ENCODE peak calls at places on chromosomes 1 and 21, in ten cellular contexts. One of them, this sample, is unnamed.

GRCh38 chr1:154154534-154155181 is at the start of gene NUP210L:
- DNase-seq in body of pancreas: peak; percentile 81
- DNase-seq in lower lobe of right lung: peak; percentile 95
- DNase-seq in brain microvascular endothelial cell: peak; percentile 17
- DNase-seq in testis: peak; percentile 87
- DNase-seq in upper lobe of right lung: peak; percentile 94
- DNase-seq in CD8-positive, alpha-beta T cell: no peak
- DNase-seq in IMR-90: peak; percentile 89
- DNase-seq in astrocyte of the spinal cord: no peak
- DNase-seq in fibroblast of lung: peak; percentile 74
- DNase-seq in this sample: peak; percentile 25

GRCh38 chr1:53943490-53944043 is 1.9 kb downstream of the IFT25 start:
- DNase-seq in body of pancreas: no peak
- DNase-seq in lower lobe of right lung: no peak
- DNase-seq in brain microvascular endothelial cell: no peak
- DNase-seq in testis: no peak
- DNase-seq in upper lobe of right lung: no peak
- DNase-seq in CD8-positive, alpha-beta T cell: no peak
- DNase-seq in IMR-90: no peak
- DNase-seq in astrocyte of the spinal cord: no peak
- DNase-seq in fibroblast of lung: no peak
- DNase-seq in this sample: no peak

GRCh38 chr1:53470155-53470554 is 11.0 kb downstream of the DMRTB1 start:
- DNase-seq in body of pancreas: peak; percentile 74
- DNase-seq in lower lobe of right lung: peak; percentile 66
- DNase-seq in brain microvascular endothelial cell: peak; percentile 69
- DNase-seq in testis: peak; percentile 90
- DNase-seq in upper lobe of right lung: peak; percentile 78
- DNase-seq in CD8-positive, alpha-beta T cell: no peak
- DNase-seq in IMR-90: peak; percentile 58
- DNase-seq in astrocyte of the spinal cord: peak; percentile 78
- DNase-seq in fibroblast of lung: peak; percentile 81
- DNase-seq in this sample: peak; percentile 44

GRCh38 chr1:72281637-72282270 is 585 bp downstream of the NEGR1 start:
- DNase-seq in body of pancreas: no peak
- DNase-seq in lower lobe of right lung: no peak
- DNase-seq in brain microvascular endothelial cell: no peak
- DNase-seq in testis: peak; percentile 38
- DNase-seq in upper lobe of right lung: no peak
- DNase-seq in CD8-positive, alpha-beta T cell: no peak
- DNase-seq in IMR-90: peak; percentile 2
- DNase-seq in astrocyte of the spinal cord: no peak
- DNase-seq in fibroblast of lung: no peak
- DNase-seq in this sample: no peak

GRCh38 chr21:41584603-41585176 is 76.7 kb upstream of the TMPRSS2 start:
- DNase-seq in body of pancreas: no peak
- DNase-seq in lower lobe of right lung: no peak
- DNase-seq in brain microvascular endothelial cell: no peak
- DNase-seq in testis: no peak
- DNase-seq in upper lobe of right lung: peak; percentile 31
- DNase-seq in CD8-positive, alpha-beta T cell: no peak
- DNase-seq in IMR-90: no peak
- DNase-seq in astrocyte of the spinal cord: no peak
- DNase-seq in fibroblast of lung: no peak
- DNase-seq in this sample: no peak

GRCh38 chr1:159341736-159342135 is 39.6 kb downstream of the FCER1A start:
- DNase-seq in body of pancreas: no peak
- DNase-seq in lower lobe of right lung: no peak
- DNase-seq in brain microvascular endothelial cell: no peak
- DNase-seq in testis: no peak
- DNase-seq in upper lobe of right lung: no peak
- DNase-seq in CD8-positive, alpha-beta T cell: no peak
- DNase-seq in IMR-90: no peak
- DNase-seq in astrocyte of the spinal cord: no peak
- DNase-seq in fibroblast of lung: no peak
- DNase-seq in this sample: no peak

GRCh38 chr21:34354836-34355235 is 9.0 kb upstream of the KCNE2 start:
- DNase-seq in body of pancreas: no peak
- DNase-seq in lower lobe of right lung: no peak
- DNase-seq in brain microvascular endothelial cell: no peak
- DNase-seq in testis: no peak
- DNase-seq in upper lobe of right lung: no peak
- DNase-seq in CD8-positive, alpha-beta T cell: no peak
- DNase-seq in IMR-90: no peak
- DNase-seq in astrocyte of the spinal cord: no peak
- DNase-seq in fibroblast of lung: no peak
- DNase-seq in this sample: no peak

GRCh38 chr1:18972991-18973390 is 16.5 kb upstream of the IFFO2 start:
- DNase-seq in body of pancreas: no peak
- DNase-seq in lower lobe of right lung: no peak
- DNase-seq in brain microvascular endothelial cell: no peak
- DNase-seq in testis: no peak
- DNase-seq in upper lobe of right lung: no peak
- DNase-seq in CD8-positive, alpha-beta T cell: no peak
- DNase-seq in IMR-90: peak; percentile 34
- DNase-seq in astrocyte of the spinal cord: no peak
- DNase-seq in fibroblast of lung: no peak
- DNase-seq in this sample: no peak

GRCh38 chr1:19232526-19232851 is 18.8 kb downstream of the EMC1 start:
- DNase-seq in body of pancreas: no peak
- DNase-seq in lower lobe of right lung: no peak
- DNase-seq in brain microvascular endothelial cell: no peak
- DNase-seq in testis: peak; percentile 82
- DNase-seq in upper lobe of right lung: no peak
- DNase-seq in CD8-positive, alpha-beta T cell: no peak
- DNase-seq in IMR-90: peak; percentile 68
- DNase-seq in astrocyte of the spinal cord: peak; percentile 61
- DNase-seq in fibroblast of lung: peak; percentile 76
- DNase-seq in this sample: peak; percentile 50

GRCh38 chr1:71510725-71511124 is 429.9 kb upstream of the ZRANB2 start:
- DNase-seq in body of pancreas: no peak
- DNase-seq in lower lobe of right lung: no peak
- DNase-seq in brain microvascular endothelial cell: no peak
- DNase-seq in testis: no peak
- DNase-seq in upper lobe of right lung: no peak
- DNase-seq in CD8-positive, alpha-beta T cell: no peak
- DNase-seq in IMR-90: no peak
- DNase-seq in astrocyte of the spinal cord: no peak
- DNase-seq in fibroblast of lung: no peak
- DNase-seq in this sample: no peak

GRCh38 chr21:33936221-33937038 is 20.8 kb upstream of the ATP5PO start:
- DNase-seq in body of pancreas: peak; percentile 15
- DNase-seq in lower lobe of right lung: no peak
- DNase-seq in brain microvascular endothelial cell: no peak
- DNase-seq in testis: no peak
- DNase-seq in upper lobe of right lung: no peak
- DNase-seq in CD8-positive, alpha-beta T cell: peak; percentile 53
- DNase-seq in IMR-90: no peak
- DNase-seq in astrocyte of the spinal cord: no peak
- DNase-seq in fibroblast of lung: no peak
- DNase-seq in this sample: peak; percentile 17

GRCh38 chr1:47993356-47993755 is 3.8 kb downstream of the TRABD2B start:
- DNase-seq in body of pancreas: no peak
- DNase-seq in lower lobe of right lung: no peak
- DNase-seq in brain microvascular endothelial cell: no peak
- DNase-seq in testis: no peak
- DNase-seq in upper lobe of right lung: no peak
- DNase-seq in CD8-positive, alpha-beta T cell: no peak
- DNase-seq in IMR-90: no peak
- DNase-seq in astrocyte of the spinal cord: no peak
- DNase-seq in fibroblast of lung: no peak
- DNase-seq in this sample: no peak

DNA sequence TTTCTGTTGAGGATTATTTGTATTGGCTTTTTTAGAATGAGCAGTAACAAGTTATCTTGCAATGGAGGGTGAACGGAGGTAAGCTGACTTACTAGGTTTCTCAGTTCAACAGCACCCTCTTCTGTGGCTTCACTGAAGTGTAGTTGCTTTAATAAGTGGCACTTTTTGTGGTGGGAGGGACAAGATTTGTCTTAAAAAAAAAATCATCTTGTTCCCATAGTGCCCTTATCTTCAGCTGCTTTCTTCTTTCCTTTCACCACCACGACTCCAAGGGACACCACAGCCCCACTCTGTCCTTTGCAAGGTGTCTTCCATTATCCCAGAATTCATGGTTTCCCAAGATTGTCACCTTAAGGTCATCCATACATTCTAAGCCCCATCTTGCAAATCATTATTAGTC is 92.9 kb downstream of the PIGK start:
- DNase-seq in body of pancreas: peak; percentile 8
- DNase-seq in lower lobe of right lung: no peak
- DNase-seq in brain microvascular endothelial cell: peak; percentile 69
- DNase-seq in testis: peak; percentile 63
- DNase-seq in upper lobe of right lung: no peak
- DNase-seq in CD8-positive, alpha-beta T cell: no peak
- DNase-seq in IMR-90: peak; percentile 80
- DNase-seq in astrocyte of the spinal cord: peak; percentile 79
- DNase-seq in fibroblast of lung: peak; percentile 88
- DNase-seq in this sample: peak; percentile 81
- TF ChIP-seq CTCF in body of pancreas: peak; percentile 10
- TF ChIP-seq CTCF in lower lobe of right lung: peak; percentile 52
- TF ChIP-seq CTCF in brain microvascular endothelial cell: peak; percentile 69
- TF ChIP-seq CTCF in testis: peak; percentile 61
- TF ChIP-seq CTCF in upper lobe of right lung: peak; percentile 47
- TF ChIP-seq CTCF in CD8-positive, alpha-beta T cell: peak; percentile 25
- TF ChIP-seq CTCF in IMR-90: peak; percentile 83
- TF ChIP-seq CTCF in astrocyte of the spinal cord: peak; percentile 66
- TF ChIP-seq CTCF in fibroblast of lung: peak; percentile 69
- TF ChIP-seq CTCF in this sample: peak; percentile 61

GRCh38 chr1:83583351-83584014 is 415.4 kb downstream of the TTLL7 start:
- DNase-seq in body of pancreas: peak; percentile 34
- DNase-seq in lower lobe of right lung: no peak
- DNase-seq in brain microvascular endothelial cell: no peak
- DNase-seq in testis: no peak
- DNase-seq in upper lobe of right lung: no peak
- DNase-seq in CD8-positive, alpha-beta T cell: no peak
- DNase-seq in IMR-90: no peak
- DNase-seq in astrocyte of the spinal cord: no peak
- DNase-seq in fibroblast of lung: peak; percentile 28
- DNase-seq in this sample: peak; percentile 55

DNA sequence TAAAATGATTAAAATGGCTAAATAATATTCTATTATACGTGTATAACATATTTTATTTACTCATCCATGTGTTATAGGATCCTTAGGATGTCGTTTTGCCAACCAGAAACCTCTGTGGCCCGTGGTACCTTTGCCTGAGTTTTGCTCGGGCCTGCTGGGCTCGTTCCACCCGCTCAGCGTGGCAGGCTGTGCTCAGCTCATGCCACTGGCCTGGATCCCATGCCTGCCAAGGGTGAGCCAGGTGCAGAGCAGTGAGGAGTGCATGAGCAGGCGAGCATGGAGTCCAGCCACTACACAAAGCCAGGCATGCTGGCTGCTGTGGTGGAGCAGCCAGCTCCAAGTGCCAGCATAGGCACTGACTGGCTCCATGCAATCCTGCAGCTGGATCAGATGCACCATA is 417.2 kb downstream of the TTLL7 start:
- DNase-seq in body of pancreas: no peak
- DNase-seq in lower lobe of right lung: no peak
- DNase-seq in brain microvascular endothelial cell: no peak
- DNase-seq in testis: no peak
- DNase-seq in upper lobe of right lung: no peak
- DNase-seq in CD8-positive, alpha-beta T cell: no peak
- DNase-seq in IMR-90: no peak
- DNase-seq in astrocyte of the spinal cord: no peak
- DNase-seq in fibroblast of lung: no peak
- DNase-seq in this sample: no peak
- H3K4me3 ChIP-seq in body of pancreas: no peak overlapping the region
- H3K4me3 ChIP-seq in lower lobe of right lung: no peak overlapping the region
- H3K4me3 ChIP-seq in brain microvascular endothelial cell: no peak overlapping the region
- H3K4me3 ChIP-seq in testis: no peak overlapping the region
- H3K4me3 ChIP-seq in upper lobe of right lung: no peak overlapping the region
- H3K4me3 ChIP-seq in CD8-positive, alpha-beta T cell: no peak overlapping the region
- H3K4me3 ChIP-seq in IMR-90: no peak overlapping the region
- H3K4me3 ChIP-seq in astrocyte of the spinal cord: no peak overlapping the region
- H3K4me3 ChIP-seq in fibroblast of lung: no peak overlapping the region
- H3K4me3 ChIP-seq in this sample: no peak overlapping the region

DNA sequence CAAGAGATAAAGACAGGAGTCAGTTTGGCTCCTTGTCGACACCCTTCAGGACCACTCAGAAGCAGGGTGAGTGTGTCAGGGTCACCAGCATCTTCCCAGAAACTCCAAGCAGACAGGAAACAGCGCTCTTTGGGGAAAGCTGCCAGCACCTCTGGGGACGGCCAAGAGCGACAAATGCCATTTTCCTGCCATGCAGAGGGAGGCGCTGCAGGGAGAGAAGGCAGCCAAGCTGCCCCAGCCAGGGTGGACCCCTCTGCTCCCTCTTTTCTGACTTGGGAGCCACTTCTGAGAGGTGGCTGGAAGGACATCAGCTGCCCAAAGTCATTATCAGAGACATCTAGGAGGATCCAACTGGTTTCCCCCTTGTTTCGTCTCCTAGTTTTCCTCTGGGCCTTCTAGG is 29.0 kb downstream of the SIM2 start:
- DNase-seq in body of pancreas: no peak
- DNase-seq in lower lobe of right lung: no peak
- DNase-seq in brain microvascular endothelial cell: no peak
- DNase-seq in testis: no peak
- DNase-seq in upper lobe of right lung: peak; percentile 37
- DNase-seq in CD8-positive, alpha-beta T cell: no peak
- DNase-seq in IMR-90: no peak
- DNase-seq in astrocyte of the spinal cord: no peak
- DNase-seq in fibroblast of lung: no peak
- DNase-seq in this sample: no peak
- TF ChIP-seq CTCF in body of pancreas: no peak
- TF ChIP-seq CTCF in lower lobe of right lung: no peak
- TF ChIP-seq CTCF in brain microvascular endothelial cell: peak; percentile 9
- TF ChIP-seq CTCF in testis: no peak
- TF ChIP-seq CTCF in upper lobe of right lung: no peak
- TF ChIP-seq CTCF in CD8-positive, alpha-beta T cell: no peak
- TF ChIP-seq CTCF in IMR-90: no peak
- TF ChIP-seq CTCF in astrocyte of the spinal cord: no peak
- TF ChIP-seq CTCF in fibroblast of lung: no peak
- TF ChIP-seq CTCF in this sample: no peak

DNA sequence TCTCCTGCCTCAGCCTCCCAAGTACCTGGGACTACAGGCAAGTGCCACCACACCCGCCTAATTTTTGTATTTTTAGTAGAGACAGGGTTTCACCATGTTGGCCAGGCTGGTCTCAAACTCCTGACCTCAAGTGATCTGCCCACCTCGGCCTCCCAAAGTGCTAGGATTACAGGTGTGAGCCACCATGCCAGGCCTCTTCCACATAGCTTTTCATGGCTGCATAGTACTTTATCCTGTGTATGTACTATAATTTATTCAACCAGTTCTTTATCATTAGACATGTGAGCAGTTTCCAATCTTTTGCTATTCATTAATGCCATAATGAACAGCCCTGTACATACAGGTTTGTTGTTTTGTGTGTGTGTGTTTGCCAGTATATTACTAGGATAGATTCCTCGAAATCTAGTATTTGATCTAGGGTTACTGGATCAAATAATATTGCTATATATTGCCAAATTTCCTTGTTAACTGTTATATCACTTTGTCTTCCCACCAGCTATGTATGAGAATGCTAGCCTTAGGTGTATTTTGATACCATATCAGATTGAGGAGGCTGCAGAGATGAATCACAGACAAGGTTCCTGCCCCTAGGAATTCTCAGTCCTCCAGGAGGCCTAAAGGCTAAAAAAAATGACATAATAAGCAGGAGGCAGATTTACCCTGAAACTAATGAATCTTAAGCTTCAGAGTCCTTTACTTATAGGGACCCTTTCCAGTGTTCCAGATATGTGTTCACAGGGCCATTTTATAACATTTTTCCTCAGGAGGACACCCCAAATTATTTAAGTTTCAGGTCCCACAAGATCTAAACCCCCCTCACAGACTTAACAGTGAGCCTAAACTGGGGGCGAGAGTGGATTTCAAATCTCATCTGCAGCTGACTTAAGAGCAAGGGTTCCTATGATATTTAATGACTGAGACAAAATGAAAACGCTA is 2.1 kb upstream of the PDIK1L start:
- DNase-seq in body of pancreas: no peak
- DNase-seq in lower lobe of right lung: no peak
- DNase-seq in brain microvascular endothelial cell: no peak
- DNase-seq in testis: no peak
- DNase-seq in upper lobe of right lung: no peak
- DNase-seq in CD8-positive, alpha-beta T cell: no peak
- DNase-seq in IMR-90: no peak
- DNase-seq in astrocyte of the spinal cord: no peak
- DNase-seq in fibroblast of lung: no peak
- DNase-seq in this sample: no peak
- H3K4me3 ChIP-seq in body of pancreas: no peak overlapping the region
- H3K4me3 ChIP-seq in lower lobe of right lung: no peak overlapping the region
- H3K4me3 ChIP-seq in brain microvascular endothelial cell: no peak overlapping the region
- H3K4me3 ChIP-seq in testis: no peak overlapping the region
- H3K4me3 ChIP-seq in upper lobe of right lung: no peak overlapping the region
- H3K4me3 ChIP-seq in CD8-positive, alpha-beta T cell: no peak overlapping the region
- H3K4me3 ChIP-seq in IMR-90: no peak overlapping the region
- H3K4me3 ChIP-seq in astrocyte of the spinal cord: no peak overlapping the region
- H3K4me3 ChIP-seq in fibroblast of lung: no peak overlapping the region
- H3K4me3 ChIP-seq in this sample: no peak overlapping the region